ENCODE peak calls at places on chromosomes 6 and 20, in four cellular contexts. D is SK-N-SH, L is GM12878, E is HepG2. A is an unnamed sample.

GRCh38 chr20:40650707-40651106 is 38.3 kb downstream of the MAFB start:
- DNase-seq in L (no peak), E (no peak), D (no peak), A (no peak)

GRCh38 chr6:27873101-27874030 is 38.8 kb downstream of the OR2B2 start:
- DNase-seq in D (peak), L (peak), E (no peak), A (no peak)

GRCh38 chr6:17863971-17864754 is 123.3 kb downstream of the KIF13A start:
- DNase-seq in L (no peak), E (peak), D (no peak), A (peak)

GRCh38 chr6:83371428-83371827 is 59.4 kb downstream of the ME1 start:
- DNase-seq in D (no peak), L (no peak), E (no peak), A (no peak)

GRCh38 chr6:166236586-166236985 is 68.9 kb upstream of the TBXT start:
- DNase-seq in D (no peak), E (no peak), L (no peak), A (no peak)

GRCh38 chr6:35401514-35401913 is 50.6 kb upstream of the FANCE start:
- DNase-seq in L (no peak), E (no peak), D (no peak), A (no peak)

GRCh38 chr20:12874933-12875332 is 133.8 kb upstream of the SPTLC3 start:
- DNase-seq in L (no peak), D (no peak), E (no peak), A (no peak)

GRCh38 chr6:96002576-96002910 is 13.2 kb upstream of the FUT9 start:
- DNase-seq in D (no peak), E (no peak), L (no peak), A (no peak)

GRCh38 chr20:4320284-4320683 is 304.9 kb upstream of the RNF24 start:
- DNase-seq in D (no peak), E (no peak), L (no peak), A (no peak)

GRCh38 chr20:24777746-24778145 is 171.3 kb upstream of the CST7 start:
- DNase-seq in E (no peak), D (no peak), L (no peak), A (no peak)

GRCh38 chr6:107304421-107305025 is 154.8 kb downstream of the PDSS2 start:
- DNase-seq in E (no peak), L (no peak), D (no peak), A (no peak)

GRCh38 chr6:21634582-21634981 is 41.0 kb downstream of the SOX4 start:
- DNase-seq in D (no peak), L (no peak), E (peak), A (peak)

GRCh38 chr6:3592371-3592941 is 135.6 kb upstream of the SLC22A23 start:
- DNase-seq in L (no peak), D (no peak), E (peak), A (peak)

GRCh38 chr6:81373414-81373813 is 379.1 kb downstream of the TENT5A start:
- DNase-seq in L (no peak), D (no peak), E (no peak), A (no peak)

GRCh38 chr6:105608711-105609374 is 206.0 kb upstream of the PREP start:
- DNase-seq in E (peak), D (no peak), L (no peak), A (peak)

GRCh38 chr6:35640017-35640664 is 48.6 kb downstream of the FKBP5 start:
- DNase-seq in L (no peak), E (no peak), D (no peak), A (no peak)

GRCh38 chr20:39775110-39775509 is 813.0 kb downstream of the DHX35 start:
- DNase-seq in E (no peak), L (no peak), D (no peak), A (no peak)

GRCh38 chr20:13995841-13996240 is 525 bp downstream of the MACROD2 start:
- DNase-seq in E (no peak), L (no peak), D (peak), A (peak)

GRCh38 chr6:29653452-29654038 is 3.3 kb upstream of the MOG start:
- DNase-seq in L (no peak), D (peak), E (peak), A (peak)

GRCh38 chr6:39934060-39934757 is at the start of gene MOCS1:
- DNase-seq in E (peak), L (no peak), D (peak), A (peak)

GRCh38 chr6:7550433-7550801 is 8.9 kb downstream of the DSP start:
- DNase-seq in D (no peak), E (peak), L (no peak), A (no peak)

GRCh38 chr20:37342231-37343177 is 3.4 kb upstream of the SRC start:
- DNase-seq in E (peak), D (no peak), L (no peak), A (peak)

GRCh38 chr6:31888281-31889258 is 8.9 kb downstream of the EHMT2 start:
- DNase-seq in D (peak), E (no peak), L (no peak), A (no peak)

GRCh38 chr6:5180636-5181035 is 80.1 kb downstream of the LYRM4 start:
- DNase-seq in L (no peak), D (no peak), E (no peak), A (no peak)

GRCh38 chr20:33925867-33926266 is 67.8 kb upstream of the RALY start:
- DNase-seq in L (no peak), D (no peak), E (no peak), A (no peak)

GRCh38 chr6:95087394-95088097 is 489.8 kb upstream of the MANEA start:
- DNase-seq in E (peak), L (no peak), D (peak), A (no peak)

GRCh38 chr20:52047811-52048302 is 143.7 kb downstream of the ZFP64 start:
- DNase-seq in E (no peak), L (no peak), D (no peak), A (no peak)

GRCh38 chr20:3235661-3236324 is 3.2 kb downstream of the SLC4A11 start:
- DNase-seq in E (no peak), L (no peak), D (no peak), A (peak)
- TF ChIP-seq PBX3 in E (no peak), L (no peak), D (no peak), A (no peak)

GRCh38 chr6:170429457-170429856 is 122.9 kb downstream of the FAM120B start:
- DNase-seq in L (no peak), D (no peak), E (peak), A (no peak)
- TF ChIP-seq PBX3 in L (no peak), D (no peak), E (no peak), A (no peak)

GRCh38 chr6:137823826-137824501 is 43.1 kb upstream of the TNFAIP3 start:
- DNase-seq in L (no peak), E (no peak), D (peak), A (no peak)
- TF ChIP-seq PBX3 in L (no peak), E (no peak), D (no peak), A (no peak)

GRCh38 chr20:19830351-19830750 is 72.3 kb downstream of the RIN2 start:
- DNase-seq in L (no peak), D (no peak), E (no peak), A (no peak)

GRCh38 chr20:19824861-19825260 is 66.8 kb downstream of the RIN2 start:
- DNase-seq in E (no peak), D (no peak), L (no peak), A (no peak)

GRCh38 chr20:19827818-19828217 is 69.8 kb downstream of the RIN2 start:
- DNase-seq in L (no peak), E (no peak), D (no peak), A (no peak)

GRCh38 chr20:19826179-19826914 is 68.3 kb downstream of the RIN2 start:
- DNase-seq in L (no peak), E (no peak), D (no peak), A (peak)

DNA sequence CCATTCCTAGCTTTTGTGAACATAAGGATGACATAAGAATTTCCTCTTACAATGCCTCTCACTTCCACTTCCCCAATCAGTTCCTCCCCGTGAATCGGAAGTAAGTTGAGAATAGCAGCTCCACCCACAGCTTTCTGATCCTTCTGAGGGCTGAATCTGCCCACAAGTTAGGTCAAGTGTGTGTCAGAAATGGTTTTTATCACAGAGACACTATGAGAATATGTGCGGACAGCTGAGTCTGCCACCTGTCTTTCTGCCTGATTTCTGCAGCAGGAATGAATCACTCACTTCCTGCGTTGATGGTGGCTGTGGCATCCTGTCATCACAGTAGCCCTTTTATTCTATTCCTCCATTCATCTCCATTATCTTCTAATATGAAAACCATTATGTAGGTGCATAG is 70.2 kb downstream of the RIN2 start:
- DNase-seq in L (peak), D (no peak), E (peak), A (peak)
- TF ChIP-seq PBX3 in L (no peak), D (peak), E (no peak), A (no peak)

GRCh38 chr6:116113386-116113785 is 12.5 kb downstream of the COL10A1 start:
- DNase-seq in D (no peak), E (no peak), L (no peak), A (no peak)

GRCh38 chr6:116115781-116116180 is 10.2 kb downstream of the COL10A1 start:
- DNase-seq in E (no peak), D (no peak), L (no peak), A (no peak)

GRCh38 chr6:116120430-116120829 is 5.5 kb downstream of the COL10A1 start:
- DNase-seq in E (no peak), D (no peak), L (no peak), A (no peak)

GRCh38 chr6:116118608-116119007 is 7.3 kb downstream of the COL10A1 start:
- DNase-seq in E (no peak), L (no peak), D (no peak), A (no peak)
- TF ChIP-seq PBX3 in E (no peak), L (no peak), D (no peak), A (no peak)

GRCh38 chr20:63464289-63464635 is 8.2 kb downstream of the KCNQ2 start:
- DNase-seq in L (no peak), D (no peak), E (no peak), A (no peak)
- TF ChIP-seq PBX3 in L (no peak), D (no peak), E (no peak), A (no peak)

DNA sequence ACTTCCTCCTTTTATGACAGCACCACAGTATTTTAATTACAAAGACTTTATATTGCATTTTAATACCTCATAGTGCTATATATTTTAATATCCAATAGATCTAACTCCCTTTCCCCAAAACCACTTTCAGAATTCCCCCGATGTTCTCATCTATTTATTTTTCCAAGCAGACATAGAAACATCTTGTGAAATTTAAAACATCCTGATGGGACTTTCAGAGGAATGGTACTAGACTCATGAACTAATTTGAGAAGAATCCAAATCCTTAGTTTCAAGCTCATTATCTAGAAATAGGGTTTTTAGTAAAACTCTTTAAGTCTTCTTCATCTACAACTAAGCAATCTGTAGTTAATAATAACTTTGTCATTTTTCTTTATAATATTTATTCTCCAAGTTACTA is 97.0 kb downstream of the TRERF1 start:
- DNase-seq in E (no peak), D (no peak), L (no peak), A (no peak)
- TF ChIP-seq PBX3 in E (no peak), D (no peak), L (no peak), A (no peak)

DNA sequence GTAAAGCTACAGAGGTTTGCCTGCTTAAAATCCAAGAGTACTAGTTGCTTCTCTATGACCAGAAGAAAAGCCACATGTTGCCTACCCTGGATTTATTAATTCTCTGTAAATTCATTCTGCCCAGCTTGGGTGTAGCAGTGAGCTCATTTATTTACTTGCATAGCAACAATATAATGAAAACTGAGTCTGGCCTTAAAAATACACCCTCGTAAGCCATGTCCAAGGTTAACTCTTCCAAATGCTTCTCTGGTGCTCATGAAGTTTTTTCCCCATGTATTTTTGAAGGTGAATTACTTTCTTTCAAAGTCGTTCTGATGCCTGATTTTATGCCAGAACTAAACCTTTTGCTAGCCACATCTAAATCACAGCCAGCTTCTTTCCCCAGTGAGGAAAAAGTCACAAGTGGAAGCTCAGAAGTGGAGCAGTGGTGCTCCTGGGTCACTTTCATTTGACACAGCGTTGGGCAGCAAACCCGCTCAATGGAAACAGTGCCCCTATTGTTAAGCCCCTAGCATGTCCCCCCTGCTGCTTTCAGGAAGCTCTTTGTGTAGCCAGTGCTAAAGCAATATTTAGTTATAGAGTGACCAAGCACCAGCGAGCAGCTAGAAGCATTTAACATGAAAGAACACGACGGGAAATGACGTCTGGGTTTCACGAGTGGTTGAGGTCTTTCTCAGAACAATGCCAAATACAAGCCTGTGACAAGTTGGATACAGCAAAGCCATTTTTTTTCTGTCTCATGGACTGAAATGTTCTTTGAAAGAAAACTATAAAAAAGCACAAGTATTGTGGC is 29.8 kb downstream of the NEDD9 start:
- DNase-seq in D (no peak), L (no peak), E (peak), A (no peak)
- TF ChIP-seq PBX3 in D (no peak), L (no peak), E (no peak), A (no peak)

GRCh38 chr20:50052952-50053789 is 59.8 kb downstream of the UBE2V1 start:
- DNase-seq in D (peak), E (no peak), L (no peak), A (no peak)
- TF ChIP-seq PBX3 in D (no peak), E (no peak), L (no peak), A (no peak)